ENCODE peak calls at places on chromosomes 12 and 14, in nine cellular contexts. O is uterus; X is COR-L47; C is myocyte; R is CD4-positive, alpha-beta T cell; S is left cardiac atrium; H is smooth muscle cell of the brain vasculature; U is psoas muscle; M is heart left ventricle. P is an unnamed sample.

GRCh38 chr14:61178226-61179060 is 102.7 kb downstream of the TMEM30B start:
- DNase-seq in C (peak), M (no peak), H (no peak), O (no peak), S (no peak), X (no peak), R (no peak), U (peak), P (no peak)

GRCh38 chr12:118641249-118641648 is 264.9 kb downstream of the SUDS3 start:
- DNase-seq in C (no peak), H (no peak), U (no peak), M (no peak), X (no peak), S (no peak), R (no peak), O (no peak), P (no peak)

GRCh38 chr12:26691234-26691970 is 141.6 kb downstream of the ITPR2 start:
- DNase-seq in O (peak), M (no peak), R (no peak), U (no peak), X (no peak), H (peak), S (no peak), C (peak), P (no peak)

GRCh38 chr14:104827173-104828055 is 26.5 kb downstream of the ZBTB42 start:
- DNase-seq in O (peak), H (no peak), R (peak), S (no peak), M (peak), U (no peak), X (peak), C (peak), P (peak)

GRCh38 chr14:51400142-51400541 is 160.1 kb downstream of the TMX1 start:
- DNase-seq in C (no peak), H (no peak), X (no peak), M (no peak), O (no peak), U (no peak), S (no peak), R (no peak), P (no peak)

GRCh38 chr12:45291518-45291917 is 75.6 kb downstream of the ANO6 start:
- DNase-seq in U (no peak), M (no peak), C (no peak), O (no peak), H (no peak), S (no peak), X (no peak), R (no peak), P (no peak)

GRCh38 chr14:103898204-103898603 is 30.1 kb upstream of the TDRD9 start:
- DNase-seq in R (no peak), O (no peak), S (no peak), C (no peak), U (no peak), X (no peak), H (no peak), M (no peak), P (no peak)

GRCh38 chr14:92531151-92531873 is 17.7 kb downstream of the RIN3 start:
- DNase-seq in S (no peak), O (no peak), C (no peak), X (no peak), U (peak), H (no peak), M (no peak), R (peak), P (peak)

GRCh38 chr14:69539631-69540410 is 34.9 kb downstream of the CCDC177 start:
- DNase-seq in U (peak), X (no peak), M (no peak), S (no peak), H (no peak), O (no peak), R (no peak), C (no peak), P (peak)

P was measured in lower lobe of right lung.